ENCODE peak calls at places on chromosome 21, in seven cellular contexts. H is GM23338, W is pancreas, E is sciatic nerve, I is right cardiac atrium, Y is gastrocnemius medialis, P is Right ventricle myocardium superior. D is an unnamed sample.

GRCh38 chr21:31974454-31974985 is 101.7 kb downstream of the HUNK start:
- ATAC-seq in I (no peak), W (no peak), E (peak), P (no peak), H (peak), Y (no peak), D (no peak)

GRCh38 chr21:21851205-21851604 is 853.0 kb downstream of the NCAM2 start:
- ATAC-seq in W (no peak), I (no peak), P (no peak), Y (no peak), H (peak), E (no peak), D (no peak)

GRCh38 chr21:14541840-14542495 is 4.1 kb downstream of the SAMSN1 start:
- ATAC-seq in I (no peak), P (no peak), W (no peak), Y (no peak), H (no peak), E (peak), D (no peak)

GRCh38 chr21:33871171-33871570 is 44.4 kb downstream of the ATP5PO start:
- ATAC-seq in Y (no peak), W (no peak), H (no peak), I (no peak), E (no peak), P (no peak), D (no peak)

GRCh38 chr21:30153697-30154340 is 12.8 kb downstream of the CLDN17 start:
- ATAC-seq in H (no peak), I (no peak), W (no peak), E (no peak), Y (no peak), P (no peak), D (no peak)

GRCh38 chr21:46622226-46622625 is 13.2 kb upstream of the PRMT2 start:
- ATAC-seq in P (peak), I (peak), W (peak), Y (no peak), H (peak), E (peak), D (peak)

GRCh38 chr21:34511787-34512451 is at the start of gene KCNE1:
- ATAC-seq in H (no peak), I (peak), Y (peak), P (peak), E (peak), W (no peak), D (peak)

GRCh38 chr21:42155045-42155855 is 63.7 kb upstream of the ABCG1 start:
- ATAC-seq in E (no peak), W (no peak), I (no peak), Y (no peak), P (no peak), H (no peak), D (no peak)

GRCh38 chr21:42561742-42562141 is 48.1 kb downstream of the SLC37A1 start:
- ATAC-seq in H (no peak), E (no peak), W (no peak), Y (no peak), I (no peak), P (no peak), D (no peak)

GRCh38 chr21:39079617-39080016 is 103.6 kb downstream of the PSMG1 start:
- ATAC-seq in H (no peak), Y (no peak), P (peak), W (no peak), I (peak), E (peak), D (peak)

GRCh38 chr21:15057290-15057689 is 7.5 kb downstream of the NRIP1 start:
- ATAC-seq in W (no peak), H (peak), I (no peak), E (no peak), Y (no peak), P (no peak), D (no peak)

GRCh38 chr21:30146558-30147282 is 19.9 kb downstream of the CLDN17 start:
- ATAC-seq in W (no peak), E (no peak), Y (no peak), H (no peak), I (no peak), P (no peak), D (no peak)

GRCh38 chr21:44065428-44065827 is 41.8 kb upstream of the PWP2 start:
- ATAC-seq in Y (no peak), P (no peak), I (no peak), E (peak), H (no peak), W (no peak), D (no peak)

GRCh38 chr21:31426235-31426797 is 82.3 kb upstream of the TIAM1 start:
- ATAC-seq in P (no peak), E (no peak), I (no peak), H (no peak), Y (no peak), W (no peak), D (no peak)

GRCh38 chr21:35035581-35035980 is 13.5 kb downstream of the RUNX1 start:
- ATAC-seq in E (no peak), I (no peak), W (no peak), Y (no peak), H (no peak), P (no peak), D (no peak)

GRCh38 chr21:38669186-38669585 is 136.5 kb upstream of the ETS2 start:
- ATAC-seq in I (no peak), P (no peak), Y (no peak), E (no peak), W (no peak), H (peak), D (no peak)